ENCODE peak calls at places on chromosomes 2 and 18, in nine cellular contexts. Y is fibroblast of the aortic adventitia, Q is lower lobe of right lung, C is lower leg skin, S is pancreas, A is Calu3, G is psoas muscle, N is AG04449, K is spleen. X is an unnamed sample.
A peak's percentile ranks its signal among the peaks of the same experiment; 100 is the strongest.

GRCh38 chr2:66436546-66436945 is 1.6 kb downstream of the MEIS1 start:
- DNase-seq in Y (peak; percentile 31), Q (no peak), C (no peak), S (no peak), A (no peak), G (no peak), N (no peak), K (no peak), X (no peak)

GRCh38 chr2:19819097-19820065 is 82.4 kb downstream of the TTC32 start:
- DNase-seq in Y (peak; percentile 89), Q (no peak), C (peak; percentile 49), S (no peak), A (no peak), G (no peak), N (peak; percentile 44), K (no peak), X (peak; percentile 45)

GRCh38 chr2:143558665-143559064 is 429.4 kb downstream of the ARHGAP15 start:
- DNase-seq in Y (peak; percentile 56), Q (no peak), C (no peak), S (no peak), A (no peak), G (no peak), N (peak; percentile 45), K (no peak), X (no peak)

GRCh38 chr2:189142893-189143759 is 36.4 kb downstream of the COL5A2 start:
- DNase-seq in Y (peak; percentile 47), Q (no peak), C (no peak), S (peak; percentile 7), A (peak; percentile 63), G (no peak), N (no peak), K (no peak), X (no peak)

GRCh38 chr18:26133652-26134051 is at the start of gene PSMA8:
- DNase-seq in Y (no peak), Q (no peak), C (no peak), S (peak; percentile 6), A (no peak), G (no peak), N (no peak), K (peak; percentile 86), X (no peak)

GRCh38 chr18:32308493-32309120 is 118.8 kb downstream of the MEP1B start:
- DNase-seq in Y (peak; percentile 92), Q (no peak), C (no peak), S (no peak), A (peak; percentile 17), G (no peak), N (no peak), K (no peak), X (no peak)

GRCh38 chr2:7269244-7269643 is 352.0 kb downstream of the RNF144A start:
- DNase-seq in Y (no peak), Q (no peak), C (no peak), S (no peak), A (no peak), G (no peak), N (no peak), K (no peak), X (no peak)

GRCh38 chr2:216520156-216520555 is 21.5 kb downstream of the RPL37A start:
- DNase-seq in Y (peak; percentile 26), Q (no peak), C (no peak), S (no peak), A (no peak), G (no peak), N (no peak), K (no peak), X (no peak)

GRCh38 chr2:111900859-111901258 is 2.5 kb downstream of the MERTK start:
- DNase-seq in Y (peak; percentile 45), Q (no peak), C (peak; percentile 82), S (no peak), A (peak; percentile 60), G (no peak), N (no peak), K (no peak), X (no peak)
- TF ChIP-seq CTCF in Y (peak; percentile 26), Q (peak; percentile 42), C (no peak), S (no peak), A (peak; percentile 31), G (no peak), N (peak; percentile 21), K (no peak), X (peak; percentile 54)

GRCh38 chr2:120224256-120224655 is 1.1 kb upstream of the TMEM185B start:
- DNase-seq in Y (no peak), Q (no peak), C (peak; percentile 85), S (no peak), A (no peak), G (peak; percentile 45), N (no peak), K (peak; percentile 83), X (no peak)

GRCh38 chr2:120222186-120223033 is 790 bp downstream of the TMEM185B start:
- DNase-seq in Y (no peak), Q (no peak), C (peak; percentile 86), S (no peak), A (no peak), G (no peak), N (no peak), K (no peak), X (no peak)

GRCh38 chr2:120221616-120222015 is 1.6 kb downstream of the TMEM185B start:
- DNase-seq in Y (no peak), Q (no peak), C (peak; percentile 68), S (no peak), A (no peak), G (no peak), N (no peak), K (peak; percentile 22), X (no peak)

GRCh38 chr2:120224735-120225548 is 1.7 kb upstream of the TMEM185B start:
- DNase-seq in Y (no peak), Q (no peak), C (peak; percentile 77), S (no peak), A (no peak), G (peak; percentile 34), N (no peak), K (peak; percentile 64), X (no peak)

DNA sequence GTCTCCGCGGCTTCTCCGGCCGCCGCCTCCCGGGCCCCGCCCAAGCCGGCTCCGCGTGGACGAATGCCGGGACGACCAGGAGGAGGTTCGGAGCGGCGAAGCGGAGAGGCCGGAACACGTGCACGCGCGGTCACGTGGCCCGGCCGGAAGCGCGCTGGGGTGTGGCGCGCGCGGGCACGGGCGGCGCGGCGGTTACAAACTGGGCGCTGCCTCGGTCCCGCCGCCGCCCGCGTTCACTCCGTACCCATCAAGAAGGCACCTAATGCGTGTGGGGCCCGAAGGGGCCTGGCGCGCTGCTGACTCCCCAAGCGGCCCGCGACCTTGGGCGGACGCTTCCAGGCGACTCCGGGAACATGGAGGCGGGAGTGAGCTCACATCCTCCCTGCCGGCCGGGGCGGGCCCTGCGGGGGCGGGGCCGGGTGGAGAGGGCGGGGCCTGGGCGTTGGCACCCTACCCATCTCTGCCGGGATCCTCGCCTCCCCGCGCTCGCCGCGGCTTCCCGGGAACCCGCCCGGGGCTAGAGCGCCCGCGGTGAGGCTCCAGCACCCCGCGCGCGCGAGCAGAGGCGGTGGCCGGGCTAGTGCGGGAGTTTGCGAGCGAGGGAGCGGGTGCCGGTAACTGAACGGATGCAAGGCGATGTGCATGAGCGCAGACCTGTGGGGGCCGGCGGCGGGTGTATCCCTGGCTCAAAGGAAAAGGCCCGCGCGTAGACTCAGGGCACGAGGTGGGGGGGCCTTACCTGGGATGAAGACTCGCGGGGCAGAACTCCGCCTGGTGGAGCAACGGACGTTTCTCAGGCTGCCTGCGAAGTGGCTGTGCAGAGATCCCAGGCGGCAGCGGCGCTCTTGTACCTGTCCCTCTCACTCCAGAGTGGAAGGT is at the start of gene TMEM185B:
- DNase-seq in Y (peak; percentile 78), Q (peak; percentile 91), C (peak; percentile 98), S (peak; percentile 91), A (peak; percentile 95), G (peak; percentile 95), N (no peak), K (peak; percentile 98), X (peak; percentile 92)
- TF ChIP-seq CTCF in Y (peak; percentile 42), Q (no peak), C (no peak), S (no peak), A (peak; percentile 27), G (peak; percentile 11), N (peak; percentile 28), K (no peak), X (peak; percentile 65)

DNA sequence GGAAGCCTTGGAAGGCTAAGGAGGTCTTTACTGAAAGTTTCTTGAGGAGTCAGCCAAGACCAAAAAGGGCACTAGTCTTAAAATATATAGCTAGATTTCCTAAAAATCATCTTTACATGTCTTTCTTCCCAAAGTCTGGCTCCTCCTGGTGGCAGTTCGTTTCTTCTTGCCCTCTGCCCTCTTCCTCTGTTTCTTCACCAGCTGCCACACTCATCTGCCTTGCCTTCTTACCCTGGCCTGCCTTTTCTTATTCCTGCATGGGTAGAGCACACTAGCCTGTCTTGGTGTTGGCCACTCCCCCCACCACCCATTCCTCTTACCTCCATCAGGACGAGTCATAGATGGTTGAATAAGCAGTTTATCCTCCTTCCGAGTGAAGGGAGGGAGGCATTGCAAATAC is 129.8 kb downstream of the RAPGEF4 start:
- DNase-seq in Y (peak; percentile 14), Q (no peak), C (no peak), S (no peak), A (peak; percentile 17), G (no peak), N (no peak), K (no peak), X (no peak)
- TF ChIP-seq CTCF in Y (peak; percentile 16), Q (no peak), C (no peak), S (no peak), A (no peak), G (no peak), N (peak; percentile 7), K (no peak), X (no peak)

GRCh38 chr2:142178604-142179003 is 47.8 kb upstream of the LRP1B start:
- DNase-seq in Y (no peak), Q (no peak), C (no peak), S (no peak), A (no peak), G (no peak), N (no peak), K (no peak), X (no peak)

GRCh38 chr2:142179686-142180085 is 48.9 kb upstream of the LRP1B start:
- DNase-seq in Y (no peak), Q (no peak), C (no peak), S (no peak), A (no peak), G (no peak), N (no peak), K (no peak), X (no peak)

GRCh38 chr2:142175917-142176316 is 45.1 kb upstream of the LRP1B start:
- DNase-seq in Y (no peak), Q (no peak), C (no peak), S (no peak), A (no peak), G (no peak), N (no peak), K (no peak), X (no peak)

GRCh38 chr2:142176941-142177340 is 46.1 kb upstream of the LRP1B start:
- DNase-seq in Y (no peak), Q (no peak), C (no peak), S (no peak), A (no peak), G (no peak), N (no peak), K (no peak), X (no peak)

DNA sequence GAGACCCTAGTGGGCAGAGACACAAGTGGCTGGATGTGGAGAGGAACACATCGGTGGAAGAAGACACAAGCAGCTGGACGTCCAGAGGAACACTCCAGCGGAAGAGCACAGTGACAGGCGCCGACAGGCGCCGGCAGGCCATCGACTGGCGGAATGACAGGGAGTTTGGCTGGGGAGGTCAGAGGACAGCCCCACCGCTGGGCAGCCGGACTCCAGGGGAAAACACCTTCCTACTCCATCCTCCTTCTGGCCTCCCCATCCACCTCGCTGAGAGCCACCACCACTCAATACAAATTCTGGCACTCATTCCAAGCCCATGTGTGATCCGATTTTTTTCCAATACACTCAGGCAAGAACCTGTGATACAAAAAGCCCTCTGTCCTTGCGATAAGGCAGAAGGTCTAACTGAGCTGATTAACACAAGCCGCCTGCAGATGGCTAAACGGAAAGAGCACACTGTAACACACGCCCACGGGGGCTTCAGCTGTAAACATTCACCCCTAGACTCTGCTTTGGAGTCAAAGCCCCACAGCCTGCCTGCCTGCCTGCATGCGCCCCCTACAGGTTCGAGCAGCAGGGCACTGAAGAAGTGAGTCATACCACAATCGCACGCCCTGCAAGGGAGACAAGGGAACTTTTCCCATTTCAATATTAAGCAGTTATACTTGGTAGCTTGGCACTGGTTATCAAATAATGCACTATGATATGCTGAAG is 50.2 kb upstream of the LRP1B start:
- DNase-seq in Y (no peak), Q (no peak), C (no peak), S (peak; percentile 2), A (peak; percentile 56), G (peak; percentile 20), N (no peak), K (peak; percentile 48), X (no peak)
- TF ChIP-seq CTCF in Y (peak; percentile 16), Q (no peak), C (no peak), S (peak; percentile 24), A (peak; percentile 64), G (no peak), N (peak; percentile 42), K (no peak), X (peak; percentile 64)

X was measured in type B pancreatic cell.